ENCODE peak calls at places on chromosome 15, in six cellular contexts. One of them, this sample, is unnamed.

GRCh38 chr15:72796210-72796514 is 12.6 kb upstream of the ADPGK start:
- DNase-seq in heart left ventricle: no peak
- DNase-seq in thyroid gland: no peak
- DNase-seq in tibial artery: no peak
- DNase-seq in Caco-2: peak; percentile 9
- DNase-seq in kidney: no peak
- DNase-seq in this sample: no peak

GRCh38 chr15:48121849-48122248 is 1.1 kb downstream of the SLC24A5 start:
- DNase-seq in tibial artery: no peak
- DNase-seq in thyroid gland: no peak
- DNase-seq in Caco-2: no peak
- DNase-seq in heart left ventricle: no peak
- DNase-seq in kidney: no peak
- DNase-seq in this sample: no peak

GRCh38 chr15:77851696-77852095 is 219.0 kb upstream of the LINGO1 start:
- DNase-seq in heart left ventricle: no peak
- DNase-seq in thyroid gland: peak; percentile 90
- DNase-seq in kidney: peak; percentile 81
- DNase-seq in tibial artery: no peak
- DNase-seq in Caco-2: no peak
- DNase-seq in this sample: no peak

GRCh38 chr15:88476635-88477038 is 9.1 kb downstream of the MRPS11 start:
- DNase-seq in heart left ventricle: peak; percentile 55
- DNase-seq in Caco-2: peak; percentile 54
- DNase-seq in kidney: no peak
- DNase-seq in thyroid gland: peak; percentile 49
- DNase-seq in tibial artery: no peak
- DNase-seq in this sample: peak; percentile 66

GRCh38 chr15:32100286-32100685 is 70.0 kb downstream of the CHRNA7 start:
- DNase-seq in thyroid gland: no peak
- DNase-seq in kidney: no peak
- DNase-seq in heart left ventricle: no peak
- DNase-seq in tibial artery: no peak
- DNase-seq in Caco-2: no peak
- DNase-seq in this sample: no peak

GRCh38 chr15:87597346-87598052 is 659.0 kb downstream of the NTRK3 start:
- DNase-seq in thyroid gland: no peak
- DNase-seq in kidney: no peak
- DNase-seq in heart left ventricle: no peak
- DNase-seq in tibial artery: no peak
- DNase-seq in Caco-2: no peak
- DNase-seq in this sample: no peak

GRCh38 chr15:47296911-47297310 is 420.4 kb upstream of the SEMA6D start:
- DNase-seq in heart left ventricle: no peak
- DNase-seq in Caco-2: no peak
- DNase-seq in kidney: no peak
- DNase-seq in thyroid gland: no peak
- DNase-seq in tibial artery: no peak
- DNase-seq in this sample: no peak

GRCh38 chr15:69398541-69398940 is 15.6 kb upstream of the KIF23 start:
- DNase-seq in tibial artery: no peak
- DNase-seq in heart left ventricle: no peak
- DNase-seq in Caco-2: no peak
- DNase-seq in thyroid gland: no peak
- DNase-seq in kidney: no peak
- DNase-seq in this sample: no peak

GRCh38 chr15:82830427-82831173 is 21.2 kb downstream of the WHAMM start:
- DNase-seq in tibial artery: no peak
- DNase-seq in heart left ventricle: no peak
- DNase-seq in kidney: no peak
- DNase-seq in Caco-2: no peak
- DNase-seq in thyroid gland: no peak
- DNase-seq in this sample: no peak

GRCh38 chr15:57692709-57693108 is 13.8 kb upstream of the POLR2M start:
- DNase-seq in tibial artery: no peak
- DNase-seq in thyroid gland: no peak
- DNase-seq in Caco-2: no peak
- DNase-seq in heart left ventricle: no peak
- DNase-seq in kidney: no peak
- DNase-seq in this sample: no peak

GRCh38 chr15:98855815-98856539 is 151.6 kb downstream of the PGPEP1L start:
- DNase-seq in tibial artery: no peak
- DNase-seq in heart left ventricle: no peak
- DNase-seq in thyroid gland: no peak
- DNase-seq in kidney: no peak
- DNase-seq in Caco-2: no peak
- DNase-seq in this sample: no peak
- H3K4me1 ChIP-seq in tibial artery: peaks cover 75% of the 10 kb centered on the region
- H3K4me1 ChIP-seq in heart left ventricle: peaks cover 22% of the 10 kb centered on the region
- H3K4me1 ChIP-seq in thyroid gland: peaks cover 82% of the 10 kb centered on the region
- H3K4me1 ChIP-seq in kidney: peaks cover 18% of the 10 kb centered on the region
- H3K4me1 ChIP-seq in Caco-2: peaks cover 56% of the 10 kb centered on the region
- H3K4me1 ChIP-seq in this sample: peaks cover 50% of the 10 kb centered on the region

GRCh38 chr15:96353378-96353930 is 23.0 kb downstream of the NR2F2 start:
- DNase-seq in heart left ventricle: no peak
- DNase-seq in thyroid gland: no peak
- DNase-seq in tibial artery: no peak
- DNase-seq in kidney: no peak
- DNase-seq in Caco-2: no peak
- DNase-seq in this sample: no peak

GRCh38 chr15:96353931-96354730 is 23.6 kb downstream of the NR2F2 start:
- DNase-seq in heart left ventricle: peak; percentile 63
- DNase-seq in tibial artery: peak; percentile 56
- DNase-seq in kidney: peak; percentile 90
- DNase-seq in Caco-2: no peak
- DNase-seq in thyroid gland: no peak
- DNase-seq in this sample: no peak

GRCh38 chr15:96356494-96357455 is 26.3 kb downstream of the NR2F2 start:
- DNase-seq in kidney: peak; percentile 92
- DNase-seq in Caco-2: peak; percentile 92
- DNase-seq in tibial artery: peak; percentile 75
- DNase-seq in thyroid gland: peak; percentile 73
- DNase-seq in heart left ventricle: peak; percentile 80
- DNase-seq in this sample: peak; percentile 80

GRCh38 chr15:96355561-96356129 is 25.1 kb downstream of the NR2F2 start:
- DNase-seq in heart left ventricle: no peak
- DNase-seq in Caco-2: no peak
- DNase-seq in tibial artery: no peak
- DNase-seq in kidney: peak; percentile 46
- DNase-seq in thyroid gland: no peak
- DNase-seq in this sample: no peak

GRCh38 chr15:96354731-96355560 is 24.4 kb downstream of the NR2F2 start:
- DNase-seq in tibial artery: no peak
- DNase-seq in Caco-2: no peak
- DNase-seq in kidney: no peak
- DNase-seq in thyroid gland: no peak
- DNase-seq in heart left ventricle: no peak
- DNase-seq in this sample: no peak
- H3K4me1 ChIP-seq in tibial artery: peaks cover 33% of the 10 kb centered on the region
- H3K4me1 ChIP-seq in Caco-2: no peaks in the 10 kb centered on the region
- H3K4me1 ChIP-seq in kidney: peaks cover 17% of the 10 kb centered on the region
- H3K4me1 ChIP-seq in thyroid gland: peaks cover 49% of the 10 kb centered on the region
- H3K4me1 ChIP-seq in heart left ventricle: no peaks in the 10 kb centered on the region
- H3K4me1 ChIP-seq in this sample: no peaks in the 10 kb centered on the region

GRCh38 chr15:67149859-67150824 is 84.7 kb downstream of the SMAD3 start:
- DNase-seq in tibial artery: peak; percentile 77
- DNase-seq in Caco-2: peak; percentile 71
- DNase-seq in kidney: peak; percentile 91
- DNase-seq in heart left ventricle: peak; percentile 73
- DNase-seq in thyroid gland: peak; percentile 70
- DNase-seq in this sample: peak; percentile 39
- H3K4me1 ChIP-seq in tibial artery: peaks cover 30% of the 10 kb centered on the region
- H3K4me1 ChIP-seq in Caco-2: peaks cover 63% of the 10 kb centered on the region
- H3K4me1 ChIP-seq in kidney: peaks cover 29% of the 10 kb centered on the region
- H3K4me1 ChIP-seq in heart left ventricle: peaks cover 27% of the 10 kb centered on the region
- H3K4me1 ChIP-seq in thyroid gland: peaks cover 97% of the 10 kb centered on the region
- H3K4me1 ChIP-seq in this sample: no peaks in the 10 kb centered on the region

GRCh38 chr15:67133026-67133425 is 67.6 kb downstream of the SMAD3 start:
- DNase-seq in Caco-2: no peak
- DNase-seq in kidney: no peak
- DNase-seq in heart left ventricle: no peak
- DNase-seq in tibial artery: no peak
- DNase-seq in thyroid gland: peak; percentile 29
- DNase-seq in this sample: no peak
- H3K4me1 ChIP-seq in Caco-2: peaks cover 68% of the 10 kb centered on the region
- H3K4me1 ChIP-seq in kidney: peaks cover 56% of the 10 kb centered on the region
- H3K4me1 ChIP-seq in heart left ventricle: peaks cover 29% of the 10 kb centered on the region
- H3K4me1 ChIP-seq in tibial artery: peaks cover 36% of the 10 kb centered on the region
- H3K4me1 ChIP-seq in thyroid gland: peaks cover 91% of the 10 kb centered on the region
- H3K4me1 ChIP-seq in this sample: no peaks in the 10 kb centered on the region

GRCh38 chr15:98948941-98949340 is 58.7 kb downstream of the PGPEP1L start:
- DNase-seq in Caco-2: no peak
- DNase-seq in tibial artery: no peak
- DNase-seq in kidney: no peak
- DNase-seq in heart left ventricle: no peak
- DNase-seq in thyroid gland: no peak
- DNase-seq in this sample: no peak

GRCh38 chr15:98946301-98947255 is 61.0 kb downstream of the PGPEP1L start:
- DNase-seq in Caco-2: no peak
- DNase-seq in kidney: no peak
- DNase-seq in thyroid gland: no peak
- DNase-seq in heart left ventricle: peak; percentile 64
- DNase-seq in tibial artery: peak; percentile 70
- DNase-seq in this sample: no peak

GRCh38 chr15:98949624-98950023 is 58.0 kb downstream of the PGPEP1L start:
- DNase-seq in thyroid gland: no peak
- DNase-seq in tibial artery: no peak
- DNase-seq in Caco-2: no peak
- DNase-seq in heart left ventricle: no peak
- DNase-seq in kidney: no peak
- DNase-seq in this sample: no peak

GRCh38 chr15:98951004-98951403 is 56.6 kb downstream of the PGPEP1L start:
- DNase-seq in tibial artery: no peak
- DNase-seq in Caco-2: no peak
- DNase-seq in heart left ventricle: no peak
- DNase-seq in kidney: no peak
- DNase-seq in thyroid gland: no peak
- DNase-seq in this sample: no peak

DNA sequence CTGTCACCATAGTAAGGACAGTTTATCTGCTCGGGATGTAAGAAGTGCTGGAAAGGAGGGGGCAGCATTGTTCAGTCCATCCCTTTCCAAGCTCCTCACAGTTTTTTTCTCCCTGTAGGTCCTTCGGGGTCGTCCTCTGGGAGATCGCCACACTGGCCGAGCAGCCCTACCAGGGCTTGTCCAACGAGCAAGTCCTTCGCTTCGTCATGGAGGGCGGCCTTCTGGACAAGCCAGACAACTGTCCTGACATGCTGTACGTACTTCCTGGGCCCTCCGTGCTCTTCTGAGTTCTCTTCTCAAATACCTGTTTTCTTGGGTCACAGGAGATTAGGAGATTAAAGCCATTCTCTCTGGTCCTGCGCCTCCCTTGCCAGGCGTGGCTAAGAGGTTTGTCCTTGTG is 59.1 kb downstream of the PGPEP1L start:
- DNase-seq in kidney: no peak
- DNase-seq in heart left ventricle: no peak
- DNase-seq in tibial artery: no peak
- DNase-seq in Caco-2: no peak
- DNase-seq in thyroid gland: no peak
- DNase-seq in this sample: no peak
- H3K4me1 ChIP-seq in kidney: peaks cover 8% of the 10 kb centered on the region
- H3K4me1 ChIP-seq in heart left ventricle: peaks cover 10% of the 10 kb centered on the region
- H3K4me1 ChIP-seq in tibial artery: peaks cover 52% of the 10 kb centered on the region
- H3K4me1 ChIP-seq in Caco-2: no peaks in the 10 kb centered on the region
- H3K4me1 ChIP-seq in thyroid gland: peaks cover 24% of the 10 kb centered on the region
- H3K4me1 ChIP-seq in this sample: no peaks in the 10 kb centered on the region

GRCh38 chr15:40439461-40440299 is 1.1 kb upstream of the BAHD1 start:
- DNase-seq in thyroid gland: peak; percentile 82
- DNase-seq in tibial artery: peak; percentile 42
- DNase-seq in kidney: no peak
- DNase-seq in heart left ventricle: no peak
- DNase-seq in Caco-2: peak; percentile 56
- DNase-seq in this sample: peak; percentile 47
- H3K4me1 ChIP-seq in thyroid gland: peaks cover 52% of the 10 kb centered on the region
- H3K4me1 ChIP-seq in tibial artery: peaks cover 41% of the 10 kb centered on the region
- H3K4me1 ChIP-seq in kidney: no peaks in the 10 kb centered on the region
- H3K4me1 ChIP-seq in heart left ventricle: peaks cover 33% of the 10 kb centered on the region
- H3K4me1 ChIP-seq in Caco-2: peaks cover 23% of the 10 kb centered on the region
- H3K4me1 ChIP-seq in this sample: peaks cover 12% of the 10 kb centered on the region

GRCh38 chr15:101167366-101167790 is 84.5 kb downstream of the CHSY1 start:
- DNase-seq in kidney: no peak
- DNase-seq in Caco-2: no peak
- DNase-seq in heart left ventricle: no peak
- DNase-seq in thyroid gland: no peak
- DNase-seq in tibial artery: no peak
- DNase-seq in this sample: no peak

GRCh38 chr15:101169457-101170071 is 82.3 kb downstream of the CHSY1 start:
- DNase-seq in tibial artery: no peak
- DNase-seq in thyroid gland: no peak
- DNase-seq in heart left ventricle: no peak
- DNase-seq in Caco-2: no peak
- DNase-seq in kidney: no peak
- DNase-seq in this sample: no peak

GRCh38 chr15:101168898-101169297 is 83.0 kb downstream of the CHSY1 start:
- DNase-seq in kidney: no peak
- DNase-seq in Caco-2: no peak
- DNase-seq in tibial artery: no peak
- DNase-seq in thyroid gland: no peak
- DNase-seq in heart left ventricle: no peak
- DNase-seq in this sample: no peak

GRCh38 chr15:101168463-101168824 is 83.4 kb downstream of the CHSY1 start:
- DNase-seq in kidney: no peak
- DNase-seq in Caco-2: no peak
- DNase-seq in tibial artery: peak; percentile 66
- DNase-seq in heart left ventricle: no peak
- DNase-seq in thyroid gland: peak; percentile 22
- DNase-seq in this sample: no peak

GRCh38 chr15:101167791-101168462 is 83.9 kb downstream of the CHSY1 start:
- DNase-seq in heart left ventricle: peak; percentile 83
- DNase-seq in thyroid gland: peak; percentile 40
- DNase-seq in kidney: peak; percentile 90
- DNase-seq in tibial artery: peak; percentile 84
- DNase-seq in Caco-2: no peak
- DNase-seq in this sample: peak; percentile 80
- H3K4me1 ChIP-seq in heart left ventricle: peaks cover 6% of the 10 kb centered on the region
- H3K4me1 ChIP-seq in thyroid gland: peaks cover 8% of the 10 kb centered on the region
- H3K4me1 ChIP-seq in kidney: no peaks in the 10 kb centered on the region
- H3K4me1 ChIP-seq in tibial artery: peaks cover 45% of the 10 kb centered on the region
- H3K4me1 ChIP-seq in Caco-2: no peaks in the 10 kb centered on the region
- H3K4me1 ChIP-seq in this sample: peaks cover 58% of the 10 kb centered on the region

GRCh38 chr15:63368503-63368902 is 13.1 kb downstream of the CA12 start:
- DNase-seq in Caco-2: no peak
- DNase-seq in tibial artery: no peak
- DNase-seq in heart left ventricle: no peak
- DNase-seq in kidney: no peak
- DNase-seq in thyroid gland: no peak
- DNase-seq in this sample: no peak
- H3K4me1 ChIP-seq in Caco-2: no peaks in the 10 kb centered on the region
- H3K4me1 ChIP-seq in tibial artery: peaks cover 11% of the 10 kb centered on the region
- H3K4me1 ChIP-seq in heart left ventricle: no peaks in the 10 kb centered on the region
- H3K4me1 ChIP-seq in kidney: peaks cover 44% of the 10 kb centered on the region
- H3K4me1 ChIP-seq in thyroid gland: peaks cover 43% of the 10 kb centered on the region
- H3K4me1 ChIP-seq in this sample: no peaks in the 10 kb centered on the region

This sample was measured in BE2C.